ENCODE peak calls at places on chromosomes 6 and 20, in five cellular contexts. H, D, B, J and G are unnamed samples.

GRCh38 chr6:154537942-154538341 is 27.5 kb upstream of the CNKSR3 start:
- DNase-seq in J (no peak), B (no peak), D (no peak), H (no peak), G (no peak)

GRCh38 chr6:159693894-159694545 is 979 bp upstream of the SOD2 start:
- DNase-seq in H (no peak), D (no peak), J (no peak), B (no peak), G (no peak)

GRCh38 chr20:58154106-58154505 is 74.3 kb downstream of the ANKRD60 start:
- DNase-seq in D (no peak), B (no peak), H (no peak), J (no peak), G (no peak)

GRCh38 chr6:140344149-140344913 is 969.9 kb upstream of the CITED2 start:
- DNase-seq in B (no peak), H (peak), D (no peak), J (peak), G (no peak)

GRCh38 chr6:150934380-150934779 is 68.9 kb downstream of the MTHFD1L start:
- DNase-seq in D (no peak), H (no peak), J (peak), B (no peak), G (no peak)

GRCh38 chr6:143878272-143878760 is 14.0 kb downstream of the ZC2HC1B start:
- DNase-seq in D (no peak), H (no peak), B (no peak), J (no peak), G (no peak)

GRCh38 chr6:112362027-112362795 is 15.1 kb downstream of the RFPL4B start:
- DNase-seq in D (no peak), H (no peak), J (no peak), B (no peak), G (no peak)

GRCh38 chr20:23156170-23156841 is 70.2 kb upstream of the CD93 start:
- DNase-seq in B (peak), D (no peak), H (peak), J (peak), G (no peak)

GRCh38 chr6:44598679-44599078 is 211.2 kb downstream of the CDC5L start:
- DNase-seq in B (no peak), J (no peak), H (no peak), D (no peak), G (no peak)